ENCODE peak calls at places on chromosomes 4 and X, in four cellular contexts. A, V, L and M are unnamed samples.

GRCh38 chr4:117514779-117515178 is 429.4 kb upstream of the TRAM1L1 start:
- DNase-seq in A (no peak), V (no peak), L (no peak), M (no peak)

GRCh38 chr4:128358231-128358902 is 70.8 kb upstream of the PGRMC2 start:
- DNase-seq in A (no peak), V (no peak), L (no peak), M (no peak)

GRCh38 chr4:178205826-178206225 is 763.6 kb upstream of the AGA start:
- DNase-seq in A (no peak), V (no peak), L (no peak), M (no peak)

GRCh38 chr4:150518559-150518958 is 63.4 kb upstream of the MAB21L2 start:
- DNase-seq in A (no peak), V (no peak), L (no peak), M (no peak)

GRCh38 chrX:27600686-27601085 is 10.5 kb downstream of the DCAF8L2 start:
- DNase-seq in A (no peak), V (no peak), L (no peak), M (no peak)

GRCh38 chrX:136541294-136541693 is 9.3 kb downstream of the VGLL1 start:
- DNase-seq in A (no peak), V (no peak), L (no peak), M (no peak)

GRCh38 chr4:55345980-55346850 is at the start of gene SRD5A3:
- DNase-seq in A (peak; percentile 80), V (peak; percentile 88), L (peak; percentile 82), M (peak; percentile 72)

GRCh38 chr4:181578911-181579310 is 664.3 kb upstream of the TENM3 start:
- DNase-seq in A (no peak), V (no peak), L (no peak), M (no peak)

GRCh38 chr4:186935881-186936280 is 212.2 kb upstream of the FAT1 start:
- DNase-seq in A (no peak), V (no peak), L (no peak), M (no peak)

GRCh38 chrX:17547658-17548057 is 172.7 kb downstream of the NHS start:
- DNase-seq in A (no peak), V (no peak), L (no peak), M (no peak)

GRCh38 chr4:62131049-62131448 is 930.9 kb downstream of the ADGRL3 start:
- DNase-seq in A (no peak), V (no peak), L (no peak), M (no peak)

GRCh38 chr4:189376901-189377300 is 563.8 kb upstream of the FRG1 start:
- DNase-seq in A (no peak), V (no peak), L (no peak), M (no peak)

GRCh38 chr4:185467101-185467500 is 4.4 kb downstream of the CCDC110 start:
- DNase-seq in A (no peak), V (no peak), L (no peak), M (no peak)

GRCh38 chr4:187294861-187295260 is 571.2 kb upstream of the FAT1 start:
- DNase-seq in A (no peak), V (no peak), L (no peak), M (no peak)

GRCh38 chr4:8770518-8771257 is 101.0 kb downstream of the HMX1 start:
- DNase-seq in A (peak; percentile 60), V (no peak), L (no peak), M (no peak)

GRCh38 chr4:3486556-3487270 is 23.6 kb downstream of the DOK7 start:
- DNase-seq in A (no peak), V (no peak), L (no peak), M (no peak)

GRCh38 chr4:128854433-128854832 is 44.9 kb downstream of the JADE1 start:
- DNase-seq in A (no peak), V (no peak), L (no peak), M (no peak)

GRCh38 chrX:40933132-40934078 is 151.8 kb upstream of the USP9X start:
- DNase-seq in A (no peak), V (no peak), L (no peak), M (peak; percentile 12)

GRCh38 chr4:123744664-123745290 is 348.2 kb downstream of the SPRY1 start:
- DNase-seq in A (no peak), V (no peak), L (no peak), M (no peak)

GRCh38 chrX:20523626-20524312 is 257.1 kb upstream of the RPS6KA3 start:
- DNase-seq in A (no peak), V (no peak), L (no peak), M (no peak)

GRCh38 chr4:113869743-113870375 is 108.3 kb upstream of the CAMK2D start:
- DNase-seq in A (peak; percentile 61), V (no peak), L (peak; percentile 5), M (no peak)

GRCh38 chr4:26171953-26172352 is 148.9 kb upstream of the RBPJ start:
- DNase-seq in A (no peak), V (no peak), L (no peak), M (no peak)

GRCh38 chr4:184350964-184351363 is 123.4 kb downstream of the IRF2 start:
- DNase-seq in A (no peak), V (no peak), L (no peak), M (no peak)

GRCh38 chr4:182155806-182156205 is 87.4 kb upstream of the TENM3 start:
- DNase-seq in A (no peak), V (no peak), L (no peak), M (no peak)

GRCh38 chrX:56733459-56734046 is 4.5 kb downstream of the NBDY start:
- DNase-seq in A (peak; percentile 72), V (peak; percentile 17), L (no peak), M (peak; percentile 12)